ENCODE peak calls at places on chromosomes 5 and 9, in nine cellular contexts. T, U, N, X, D, Y, O, E and P are unnamed samples.
A peak's percentile ranks its signal among the peaks of the same experiment; 100 is the strongest.

GRCh38 chr5:10343486-10343885 is 10.0 kb upstream of the MARCHF6 start:
- DNase-seq in N (no peak), E (no peak), O (no peak), U (no peak), D (no peak), Y (no peak), X (no peak), T (no peak), P (no peak)

GRCh38 chr9:37730840-37731239 is 22.8 kb upstream of the TRMT10B start:
- DNase-seq in U (no peak), T (no peak), O (no peak), D (no peak), N (no peak), Y (no peak), E (no peak), X (no peak), P (no peak)

GRCh38 chr5:53127107-53127506 is 17.6 kb upstream of the MOCS2 start:
- DNase-seq in N (no peak), Y (no peak), X (no peak), T (no peak), O (no peak), U (no peak), D (no peak), E (no peak), P (no peak)

GRCh38 chr9:125547383-125547782 is 159.6 kb downstream of the MAPKAP1 start:
- DNase-seq in U (no peak), T (no peak), O (no peak), Y (no peak), D (no peak), X (no peak), N (no peak), E (no peak), P (no peak)

GRCh38 chr9:124457887-124458431 is 7.7 kb downstream of the ADGRD2 start:
- DNase-seq in E (no peak), U (no peak), N (no peak), T (peak; percentile 32), Y (no peak), O (no peak), X (no peak), D (no peak), P (no peak)

GRCh38 chr5:110441035-110441434 is 285.4 kb downstream of the TMEM232 start:
- DNase-seq in U (no peak), O (no peak), T (peak; percentile 36), Y (peak; percentile 13), X (peak; percentile 13), D (no peak), N (peak; percentile 40), E (no peak), P (no peak)

GRCh38 chr5:74167206-74167929 is 473.2 kb downstream of the ENC1 start:
- DNase-seq in T (no peak), O (no peak), Y (no peak), U (no peak), E (no peak), X (no peak), N (peak; percentile 15), D (no peak), P (no peak)

GRCh38 chr5:102663771-102664530 is 91.2 kb upstream of the PAM start:
- DNase-seq in X (no peak), E (no peak), D (no peak), N (no peak), O (no peak), U (no peak), T (no peak), Y (no peak), P (no peak)

GRCh38 chr5:169029661-169030274 is 271.2 kb downstream of the SLIT3 start:
- DNase-seq in U (no peak), O (no peak), Y (no peak), N (no peak), X (no peak), D (no peak), T (no peak), E (no peak), P (no peak)

GRCh38 chr5:59786271-59786805 is 107.2 kb downstream of the PDE4D start:
- DNase-seq in U (no peak), O (no peak), Y (no peak), E (no peak), T (no peak), X (no peak), N (peak; percentile 39), D (no peak), P (no peak)

GRCh38 chr5:138922494-138922893 is 47.4 kb upstream of the LRRTM2 start:
- DNase-seq in N (no peak), U (no peak), D (no peak), E (no peak), X (no peak), T (no peak), Y (no peak), O (no peak), P (no peak)

GRCh38 chr9:130887494-130888144 is 9.0 kb downstream of the QRFP start:
- DNase-seq in T (no peak), Y (no peak), U (no peak), D (no peak), N (no peak), X (no peak), O (no peak), E (no peak), P (no peak)

GRCh38 chr5:74067748-74068541 is 441.9 kb downstream of the ARHGEF28 start:
- DNase-seq in E (no peak), T (no peak), D (no peak), Y (no peak), O (no peak), X (no peak), N (no peak), U (no peak), P (no peak)

GRCh38 chr9:127979015-127979332 is 1.8 kb downstream of the EEIG1 start:
- DNase-seq in O (no peak), D (no peak), X (no peak), Y (no peak), U (no peak), E (no peak), T (no peak), N (no peak), P (no peak)

GRCh38 chr5:86461169-86461956 is 156.4 kb upstream of the COX7C start:
- DNase-seq in N (no peak), U (no peak), Y (no peak), T (no peak), D (no peak), X (no peak), O (no peak), E (no peak), P (no peak)

GRCh38 chr9:35729700-35730485 is 2.1 kb downstream of the TLN1 start:
- DNase-seq in Y (peak; percentile 65), E (no peak), N (peak; percentile 83), D (no peak), X (peak; percentile 56), T (peak; percentile 56), O (peak; percentile 36), U (no peak), P (peak; percentile 54)